ENCODE peak calls at places on chromosomes 11 and 22, in six cellular contexts. Q, K, D, R, H and C are unnamed samples.

GRCh38 chr22:23268877-23269276 is 88.6 kb downstream of the BCR start:
- DNase-seq in Q (no peak), K (no peak), D (no peak), R (no peak), H (no peak), C (no peak)

GRCh38 chr22:36211237-36211881 is 9.8 kb upstream of the APOL4 start:
- DNase-seq in Q (no peak), K (no peak), D (no peak), R (no peak), H (peak; percentile 72), C (peak; percentile 37)

GRCh38 chr11:117808768-117809167 is 11.8 kb upstream of the DSCAML1 start:
- DNase-seq in Q (no peak), K (no peak), D (no peak), R (no peak), H (no peak), C (no peak)

GRCh38 chr22:49649166-49649565 is 178.5 kb downstream of the BRD1 start:
- DNase-seq in Q (no peak), K (no peak), D (no peak), R (no peak), H (no peak), C (no peak)

GRCh38 chr11:44680982-44681597 is 45.7 kb upstream of the TSPAN18 start:
- DNase-seq in Q (no peak), K (peak; percentile 24), D (no peak), R (peak; percentile 16), H (peak; percentile 10), C (no peak)

GRCh38 chr22:41885116-41885515 is 29.8 kb downstream of the SHISA8 start:
- DNase-seq in Q (no peak), K (no peak), D (no peak), R (no peak), H (no peak), C (no peak)

GRCh38 chr22:36197601-36198146 is 3.9 kb downstream of the APOL4 start:
- DNase-seq in Q (no peak), K (no peak), D (no peak), R (no peak), H (peak; percentile 26), C (no peak)

GRCh38 chr11:34870548-34871209 is 45.5 kb downstream of the APIP start:
- DNase-seq in Q (no peak), K (no peak), D (no peak), R (no peak), H (no peak), C (peak; percentile 18)

GRCh38 chr22:36912694-36913430 is 566 bp upstream of the CSF2RB start:
- DNase-seq in Q (no peak), K (no peak), D (no peak), R (no peak), H (no peak), C (no peak)

GRCh38 chr11:116836648-116837023 is 786 bp downstream of the APOA1 start:
- DNase-seq in Q (no peak), K (no peak), D (no peak), R (no peak), H (no peak), C (no peak)

GRCh38 chr11:130600139-130600538 is 151.7 kb downstream of the ADAMTS15 start:
- DNase-seq in Q (no peak), K (no peak), D (no peak), R (no peak), H (no peak), C (no peak)

GRCh38 chr11:111766834-111767142 is 599 bp upstream of the PPP2R1B start:
- DNase-seq in Q (no peak), K (no peak), D (no peak), R (no peak), H (no peak), C (no peak)

GRCh38 chr11:93209476-93209875 is 11.7 kb upstream of the SLC36A4 start:
- DNase-seq in Q (no peak), K (no peak), D (no peak), R (no peak), H (no peak), C (no peak)

GRCh38 chr11:11553595-11553994 is 68.2 kb downstream of the GALNT18 start:
- DNase-seq in Q (no peak), K (no peak), D (no peak), R (no peak), H (no peak), C (no peak)

GRCh38 chr11:19493446-19493845 is 219.2 kb upstream of the NAV2 start:
- DNase-seq in Q (no peak), K (no peak), D (peak; percentile 90), R (no peak), H (no peak), C (no peak)

GRCh38 chr22:32413715-32414114 is 1.7 kb upstream of the RTCB start:
- DNase-seq in Q (no peak), K (no peak), D (no peak), R (no peak), H (peak; percentile 39), C (no peak)

GRCh38 chr11:6855971-6856542 is 6.8 kb upstream of the OR10A2 start:
- DNase-seq in Q (no peak), K (no peak), D (no peak), R (no peak), H (peak; percentile 67), C (no peak)

GRCh38 chr11:60315866-60316265 is 11.2 kb upstream of the MS4A6E start:
- DNase-seq in Q (no peak), K (no peak), D (no peak), R (no peak), H (peak; percentile 3), C (no peak)

GRCh38 chr11:62926669-62927455 is 5.7 kb upstream of the CHRM1 start:
- DNase-seq in Q (peak; percentile 57), K (no peak), D (no peak), R (no peak), H (no peak), C (no peak)